ENCODE peak calls at places on chromosomes 12 and 14, in four cellular contexts. J is IMR-90, H is H9, O is H1. V is an unnamed sample.

GRCh38 chr12:13167226-13167625 is 29.3 kb upstream of the EMP1 start:
- DNase-seq in H (no peak), O (no peak), J (no peak), V (no peak)

GRCh38 chr14:67396381-67396965 is 15.5 kb downstream of the PLEK2 start:
- DNase-seq in O (no peak), J (peak; percentile 32), H (no peak), V (peak; percentile 73)

GRCh38 chr14:74861734-74862090 is 14.2 kb downstream of the PROX2 start:
- DNase-seq in H (no peak), O (no peak), J (no peak), V (no peak)

GRCh38 chr14:56490379-56490778 is 89.2 kb upstream of the TMEM260 start:
- DNase-seq in O (no peak), H (no peak), J (peak; percentile 40), V (peak; percentile 35)

GRCh38 chr14:58637040-58637390 is 747 bp upstream of the DACT1 start:
- DNase-seq in H (no peak), O (no peak), J (peak; percentile 94), V (no peak)

GRCh38 chr12:47817272-47818006 is 2.3 kb downstream of the HDAC7 start:
- DNase-seq in H (no peak), J (no peak), O (no peak), V (no peak)

GRCh38 chr12:88145567-88146347 is 3.6 kb downstream of the TMTC3 start:
- DNase-seq in J (no peak), H (no peak), O (no peak), V (peak; percentile 58)

GRCh38 chr12:124610629-124611558 is 43.5 kb upstream of the NCOR2 start:
- DNase-seq in O (no peak), H (no peak), J (no peak), V (no peak)

GRCh38 chr14:93008381-93008780 is 85.4 kb downstream of the CHGA start:
- DNase-seq in J (peak; percentile 35), H (no peak), O (no peak), V (no peak)

GRCh38 chr12:42222724-42223123 is 15.3 kb downstream of the YAF2 start:
- DNase-seq in O (no peak), J (no peak), H (no peak), V (no peak)

GRCh38 chr12:55624056-55624455 is 12.6 kb upstream of the OR10P1 start:
- DNase-seq in H (no peak), J (no peak), O (no peak), V (no peak)

GRCh38 chr12:131991816-131992430 is 42.2 kb downstream of the EP400 start:
- DNase-seq in H (no peak), O (no peak), J (no peak), V (no peak)

GRCh38 chr12:78085562-78086182 is 255.0 kb downstream of the NAV3 start:
- DNase-seq in O (no peak), H (no peak), J (peak; percentile 74), V (no peak)

GRCh38 chr12:102371177-102371576 is 109.2 kb downstream of the IGF1 start:
- DNase-seq in O (no peak), J (no peak), H (no peak), V (no peak)

GRCh38 chr12:12376636-12377448 is 20.0 kb downstream of the BORCS5 start:
- DNase-seq in O (no peak), J (peak; percentile 86), H (no peak), V (peak; percentile 81)

GRCh38 chr12:93146278-93146939 is 217.3 kb upstream of the EEA1 start:
- DNase-seq in O (no peak), J (peak; percentile 64), H (no peak), V (no peak)

GRCh38 chr12:92363295-92364146 is 217.9 kb upstream of the BTG1 start:
- DNase-seq in O (no peak), J (peak; percentile 4), H (no peak), V (peak; percentile 16)

GRCh38 chr12:95836630-95837239 is 22.0 kb upstream of the SNRPF start:
- DNase-seq in J (peak; percentile 69), H (no peak), O (no peak), V (no peak)

GRCh38 chr12:52206309-52207040 is 14.7 kb upstream of the KRT80 start:
- DNase-seq in O (no peak), J (no peak), H (no peak), V (no peak)

GRCh38 chr14:66507181-66507721 is 696 bp upstream of the GPHN start:
- DNase-seq in H (no peak), O (no peak), J (no peak), V (no peak)

GRCh38 chr12:115857160-115857920 is 420.2 kb downstream of the MED13L start:
- DNase-seq in O (no peak), J (no peak), H (no peak), V (no peak)

GRCh38 chr12:19431407-19432308 is 7.6 kb upstream of the AEBP2 start:
- DNase-seq in J (peak; percentile 88), H (peak; percentile 64), O (no peak), V (peak; percentile 93)

GRCh38 chr12:67137256-67137655 is 131.9 kb upstream of the CAND1 start:
- DNase-seq in H (no peak), O (no peak), J (no peak), V (no peak)

GRCh38 chr12:70251226-70251625 is 8.0 kb downstream of the CNOT2 start:
- DNase-seq in H (no peak), J (no peak), O (no peak), V (peak; percentile 79)

GRCh38 chr12:13897811-13898210 is 83.6 kb downstream of the GRIN2B start:
- DNase-seq in H (no peak), J (no peak), O (no peak), V (no peak)

GRCh38 chr12:15783288-15783687 is 5.9 kb downstream of the EPS8 start:
- DNase-seq in O (no peak), H (no peak), J (no peak), V (no peak)

GRCh38 chr14:89198544-89199329 is 218.3 kb downstream of the FOXN3 start:
- DNase-seq in J (peak; percentile 41), O (no peak), H (no peak), V (no peak)

GRCh38 chr12:57897296-57897974 is 43.9 kb upstream of the ATP23 start:
- DNase-seq in H (no peak), O (no peak), J (no peak), V (peak; percentile 42)

GRCh38 chr14:98916036-98916435 is 356.0 kb downstream of the BCL11B start:
- DNase-seq in H (no peak), O (no peak), J (no peak), V (no peak)

GRCh38 chr12:127176804-127177203 is 1090.2 kb upstream of the TMEM132C start:
- DNase-seq in H (no peak), O (no peak), J (no peak), V (no peak)

GRCh38 chr14:74347795-74348100 is 523 bp upstream of the VRTN start:
- DNase-seq in J (no peak), H (no peak), O (no peak), V (peak; percentile 73)

GRCh38 chr12:34236073-34236472 is 213.8 kb downstream of the ALG10 start:
- DNase-seq in H (no peak), J (no peak), O (no peak), V (no peak)

GRCh38 chr14:61894452-61895077 is 132.3 kb downstream of the SNAPC1 start:
- DNase-seq in H (peak; percentile 56), O (no peak), J (peak; percentile 70), V (peak; percentile 69)

GRCh38 chr12:26719852-26720251 is 113.1 kb downstream of the ITPR2 start:
- DNase-seq in J (no peak), H (no peak), O (no peak), V (no peak)

GRCh38 chr14:94041551-94042346 is 15.6 kb downstream of the OTUB2 start:
- DNase-seq in H (no peak), O (no peak), J (peak; percentile 78), V (no peak)
- H4K8ac ChIP-seq in H (no peak overlapping the region), O (peak overlapping the region; percentile 14), J (no peak overlapping the region), V (no peak overlapping the region)

GRCh38 chr14:94458558-94459200 is 6.1 kb upstream of the SERPINA11 start:
- DNase-seq in J (no peak), H (peak; percentile 12), O (no peak), V (no peak)
- H3K56ac ChIP-seq in J (no peak overlapping the region), H (no peak overlapping the region), O (no peak overlapping the region), V (no peak overlapping the region)

DNA sequence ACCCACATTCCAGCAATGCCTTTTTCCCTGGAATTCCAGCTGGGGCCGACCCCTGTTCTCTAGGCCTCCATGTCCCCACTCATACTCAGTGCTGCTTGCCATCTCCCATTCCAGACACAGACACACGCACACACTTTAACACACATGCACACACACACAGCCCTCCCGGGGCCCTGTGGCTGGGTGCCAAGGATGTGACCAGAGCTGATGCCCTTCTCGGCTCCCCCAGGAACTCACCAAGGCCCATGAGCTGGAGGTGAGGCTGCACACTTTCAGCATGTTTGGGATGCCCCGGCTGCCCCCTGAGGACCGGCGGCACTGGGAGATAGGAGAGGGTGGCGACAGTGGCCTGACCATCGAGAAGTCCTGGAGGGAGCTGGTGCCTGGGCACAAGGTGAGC is 4.3 kb downstream of the PLEKHG6 start:
- DNase-seq in O (no peak), H (no peak), J (no peak), V (no peak)
- H2BK15ac ChIP-seq in O (no peak overlapping the region), H (no peak overlapping the region), J (no peak overlapping the region), V (no peak overlapping the region)

GRCh38 chr12:108561852-108562347 is 496 bp upstream of the ISCU start:
- DNase-seq in H (no peak), J (no peak), O (no peak), V (peak; percentile 62)
- H4K8ac ChIP-seq in H (no peak overlapping the region), J (peak overlapping the region; percentile 80), O (peak overlapping the region; percentile 69), V (no peak overlapping the region)

DNA sequence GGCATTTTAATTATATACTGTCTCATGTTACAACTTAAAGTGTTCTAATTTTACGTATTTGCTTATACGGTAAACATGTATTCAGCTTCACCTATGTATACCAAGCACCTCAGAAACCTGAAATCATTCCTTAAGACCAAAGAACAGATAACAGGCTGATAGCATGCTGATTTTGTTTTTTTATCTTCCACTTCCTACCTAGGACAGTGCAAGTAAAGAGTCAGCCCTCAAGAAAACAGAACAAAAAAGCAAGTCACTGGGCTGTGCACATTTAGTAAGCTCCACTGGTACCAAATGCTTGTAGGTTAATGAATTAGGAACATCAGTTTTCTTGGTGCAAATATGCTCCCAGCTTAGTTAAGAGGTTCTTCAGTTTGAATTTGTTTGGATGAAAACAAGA is 611.3 kb downstream of the VRK1 start:
- DNase-seq in J (no peak), H (no peak), O (no peak), V (no peak)
- H3K56ac ChIP-seq in J (no peak overlapping the region), H (no peak overlapping the region), O (no peak overlapping the region), V (no peak overlapping the region)

V was measured in mesendoderm.